ENCODE peak calls at places on chromosome 10, in five cellular contexts. F, N, M, Z and Q are unnamed samples.

GRCh38 chr10:62268399-62269076 is at the start of gene RTKN2:
- DNase-seq in F (peak), N (peak), M (peak), Z (peak), Q (peak)

GRCh38 chr10:95655571-95656290 is 780 bp downstream of the ALDH18A1 start:
- DNase-seq in F (no peak), N (peak), M (peak), Z (no peak), Q (peak)

GRCh38 chr10:53808677-53809076 is 992.4 kb downstream of the PCDH15 start:
- DNase-seq in F (no peak), N (no peak), M (no peak), Z (peak), Q (no peak)

GRCh38 chr10:12704488-12704887 is 297.0 kb downstream of the CCDC3 start:
- DNase-seq in F (no peak), N (no peak), M (peak), Z (no peak), Q (peak)

GRCh38 chr10:127916826-127917225 is 9.9 kb downstream of the PTPRE start:
- DNase-seq in F (no peak), N (no peak), M (no peak), Z (no peak), Q (no peak)

GRCh38 chr10:92692085-92692671 is 2.4 kb downstream of the HHEX start:
- DNase-seq in F (peak), N (no peak), M (no peak), Z (no peak), Q (no peak)

GRCh38 chr10:11874568-11875182 is 51.5 kb downstream of the PROSER2 start:
- DNase-seq in F (no peak), N (peak), M (peak), Z (no peak), Q (peak)

GRCh38 chr10:123614888-123615287 is 51.3 kb upstream of the GPR26 start:
- DNase-seq in F (peak), N (no peak), M (peak), Z (peak), Q (peak)

GRCh38 chr10:74206727-74207126 is 55.7 kb downstream of the ADK start:
- DNase-seq in F (no peak), N (no peak), M (no peak), Z (no peak), Q (no peak)

GRCh38 chr10:130691787-130692186 is 555.6 kb downstream of the GLRX3 start:
- DNase-seq in F (no peak), N (no peak), M (no peak), Z (no peak), Q (no peak)

GRCh38 chr10:19772958-19773357 is 43.3 kb upstream of the PLXDC2 start:
- DNase-seq in F (no peak), N (no peak), M (peak), Z (no peak), Q (no peak)

GRCh38 chr10:95214369-95214768 is 20.3 kb downstream of the ACSM6 start:
- DNase-seq in F (no peak), N (no peak), M (no peak), Z (no peak), Q (no peak)

GRCh38 chr10:131773989-131774343 is 126.8 kb upstream of the PPP2R2D start:
- DNase-seq in F (no peak), N (no peak), M (no peak), Z (no peak), Q (no peak)

GRCh38 chr10:47159361-47160228 is 140.4 kb upstream of the GDF10 start:
- DNase-seq in F (no peak), N (no peak), M (no peak), Z (no peak), Q (no peak)

GRCh38 chr10:48458662-48459048 is 146.2 kb downstream of the ARHGAP22 start:
- DNase-seq in F (no peak), N (no peak), M (no peak), Z (no peak), Q (no peak)

GRCh38 chr10:44946201-44946600 is 13.4 kb upstream of the RASSF4 start:
- DNase-seq in F (no peak), N (no peak), M (peak), Z (no peak), Q (peak)